ENCODE peak calls at places on chromosomes 16 and 17, in eight cellular contexts. U is fibroblast of lung, O is SK-N-SH, Q is mesendoderm, T is neural progenitor cell, W is NT2/D1, H is colonic mucosa, Z is endodermal cell. R is an unnamed sample. For H3K27me3, the result is how much of the 10 kb centered on the place peaks cover.

GRCh38 chr16:67942510-67943255 is 1.2 kb downstream of the LCAT start:
- DNase-seq in T (no peak), Z (no peak), H (no peak), W (no peak), Q (no peak), U (no peak), O (no peak), R (no peak)

GRCh38 chr16:69064164-69064563 is 41.3 kb upstream of the HAS3 start:
- DNase-seq in Q (peak), U (no peak), O (no peak), Z (no peak), T (no peak), W (no peak), H (no peak), R (peak)

GRCh38 chr16:54436342-54436741 is 149.8 kb upstream of the IRX3 start:
- DNase-seq in T (no peak), Q (no peak), H (no peak), W (no peak), O (no peak), U (no peak), Z (no peak), R (no peak)

GRCh38 chr17:69609495-69610315 is 195.2 kb downstream of the MAP2K6 start:
- DNase-seq in U (peak), Q (peak), O (no peak), W (no peak), T (peak), H (peak), Z (peak), R (peak)

GRCh38 chr16:67678354-67679023 is 11.9 kb downstream of the C16orf86 start:
- DNase-seq in Z (peak), O (no peak), Q (no peak), W (no peak), H (peak), T (no peak), U (no peak), R (no peak)

GRCh38 chr17:19347323-19348080 is 15.0 kb downstream of the B9D1 start:
- DNase-seq in Q (no peak), Z (peak), U (no peak), T (no peak), O (no peak), H (no peak), W (no peak), R (no peak)

GRCh38 chr16:66541388-66542360 is 8.2 kb downstream of the TK2 start:
- DNase-seq in Q (no peak), H (no peak), T (no peak), W (no peak), O (no peak), U (no peak), Z (peak), R (no peak)

GRCh38 chr16:59635674-59636073 is 901.6 kb upstream of the GOT2 start:
- DNase-seq in Z (no peak), U (peak), T (no peak), H (no peak), O (no peak), Q (no peak), W (no peak), R (peak)

GRCh38 chr16:24036614-24037013 is 200.8 kb downstream of the PRKCB start:
- DNase-seq in U (peak), O (peak), Z (peak), H (peak), Q (peak), T (peak), W (peak), R (peak)

GRCh38 chr16:89060207-89060794 is 33.4 kb upstream of the ACSF3 start:
- DNase-seq in Q (no peak), W (no peak), Z (no peak), U (no peak), H (no peak), T (no peak), O (no peak), R (no peak)

DNA sequence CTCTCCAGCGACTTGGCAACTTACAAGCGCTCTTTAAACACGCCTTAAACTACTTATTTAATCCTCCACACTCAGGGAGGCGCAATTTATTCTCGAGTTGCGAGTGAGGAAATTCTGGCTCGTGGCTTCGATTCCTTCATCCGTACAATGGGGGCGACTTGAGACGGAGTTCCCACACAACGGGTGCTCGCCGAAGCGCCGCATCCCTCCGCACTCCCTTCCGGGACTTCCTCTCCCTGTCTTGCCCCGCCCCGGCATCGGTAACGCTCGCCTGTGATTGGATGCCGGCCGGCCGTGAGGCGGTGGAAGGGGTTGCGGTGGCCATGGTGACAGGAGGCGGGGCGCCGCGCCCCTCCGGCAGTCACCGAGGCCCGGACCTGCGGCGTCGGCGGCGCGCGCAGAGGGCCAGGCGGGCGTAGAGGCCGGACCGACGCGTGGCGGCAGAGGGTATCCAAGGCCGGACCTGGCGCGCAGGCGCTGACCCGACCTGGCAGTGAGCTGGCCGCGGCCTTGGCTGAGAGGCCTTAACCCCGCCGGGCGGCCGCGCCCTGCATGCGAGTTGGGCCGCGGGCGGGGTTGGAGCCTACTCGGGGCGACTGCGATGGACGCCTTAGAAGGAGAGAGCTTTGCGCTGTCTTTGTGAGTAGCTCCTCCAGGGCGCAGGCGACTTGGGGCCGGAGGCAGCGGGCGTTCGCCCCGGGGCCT is at the start of gene ARL2BP:
- DNase-seq in H (peak), U (peak), W (peak), O (peak), T (peak), Q (peak), Z (peak), R (peak)
- H3K9ac ChIP-seq in H (peak), U (peak), W (peak), O (peak), T (peak), Q (peak), Z (peak), R (peak)

GRCh38 chr17:80750263-80750662 is 205.6 kb downstream of the RPTOR start:
- DNase-seq in U (no peak), Q (no peak), T (no peak), H (no peak), W (no peak), Z (no peak), O (no peak), R (no peak)

GRCh38 chr17:80749611-80750010 is 205.0 kb downstream of the RPTOR start:
- DNase-seq in O (no peak), Z (no peak), T (no peak), U (no peak), H (no peak), W (no peak), Q (no peak), R (no peak)

GRCh38 chr17:80752369-80752705 is 207.7 kb downstream of the RPTOR start:
- DNase-seq in W (no peak), Z (no peak), Q (no peak), O (no peak), T (no peak), U (no peak), H (no peak), R (no peak)

GRCh38 chr17:80751070-80751459 is 206.4 kb downstream of the RPTOR start:
- DNase-seq in H (no peak), Q (no peak), U (no peak), T (no peak), O (no peak), W (no peak), Z (no peak), R (no peak)

GRCh38 chr17:80751460-80752368 is 207.1 kb downstream of the RPTOR start:
- DNase-seq in H (peak), Q (peak), U (peak), W (peak), T (peak), Z (no peak), O (no peak), R (peak)
- H3K4me3 ChIP-seq in H (no peak), Q (no peak), U (no peak), W (no peak), T (peak), Z (no peak), O (no peak), R (peak)

GRCh38 chr17:79792984-79793923 is 3.6 kb downstream of the CBX8 start:
- DNase-seq in H (no peak), O (peak), W (no peak), T (peak), U (peak), Z (peak), Q (peak), R (peak)
- H3K27me3 ChIP-seq in H (half or more), O (under half), W (half or more), T (half or more), U (under half), Z (half or more), Q (half or more), R (under half)

DNA sequence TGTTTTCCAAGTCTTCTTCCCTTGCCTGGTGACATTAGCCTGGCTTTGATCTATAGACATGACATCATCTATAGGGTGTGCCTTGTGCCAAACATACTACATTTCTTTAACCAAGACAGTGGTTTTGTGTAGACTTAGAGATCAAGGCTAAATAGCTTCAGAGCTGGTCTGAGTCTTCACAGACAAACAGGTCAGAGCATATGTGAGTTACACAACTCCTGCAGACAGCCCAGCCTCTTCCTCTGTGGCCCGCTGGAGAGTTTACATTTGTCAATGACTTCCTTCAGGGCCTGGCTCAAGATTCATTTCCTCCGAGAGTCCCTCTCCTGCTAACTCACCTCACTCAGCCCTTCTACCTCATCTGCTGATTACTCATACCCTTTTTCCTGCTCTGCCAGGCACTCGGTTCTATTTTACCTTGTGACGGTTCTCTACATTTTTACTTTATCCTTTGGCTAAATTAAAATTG is 73.1 kb upstream of the TANC2 start:
- DNase-seq in U (peak), T (no peak), Q (peak), W (no peak), O (no peak), Z (peak), H (peak), R (peak)
- H3K9ac ChIP-seq in U (no peak), T (no peak), Q (no peak), W (no peak), O (peak), Z (no peak), H (no peak), R (no peak)

DNA sequence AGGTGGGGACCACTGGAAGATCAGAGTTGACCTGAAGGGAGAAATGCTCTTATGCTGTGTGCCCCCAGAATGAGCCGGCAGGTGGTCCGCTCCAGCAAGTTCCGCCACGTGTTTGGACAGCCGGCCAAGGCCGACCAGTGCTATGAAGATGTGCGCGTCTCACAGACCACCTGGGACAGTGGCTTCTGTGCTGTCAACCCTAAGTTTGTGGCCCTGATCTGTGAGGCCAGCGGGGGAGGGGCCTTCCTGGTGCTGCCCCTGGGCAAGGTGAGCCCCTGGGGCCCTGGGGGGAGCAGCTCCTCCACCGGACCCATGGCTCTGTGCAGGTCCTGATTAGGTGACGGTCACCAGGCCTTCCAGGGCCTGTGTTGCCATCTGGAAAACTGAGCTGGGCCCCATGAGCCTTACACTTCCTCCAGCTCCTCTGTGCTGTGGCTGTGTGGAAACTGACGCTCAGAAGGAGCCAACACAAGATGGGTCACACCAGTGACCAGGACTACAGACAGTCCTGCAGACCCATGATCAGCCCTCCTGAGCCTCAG is 1.8 kb downstream of the CORO1A start:
- DNase-seq in Q (no peak), O (peak), T (no peak), W (no peak), H (no peak), Z (no peak), U (no peak), R (no peak)
- H3K4me3 ChIP-seq in Q (no peak), O (no peak), T (no peak), W (no peak), H (peak), Z (no peak), U (no peak), R (no peak)

GRCh38 chr17:5978496-5978895 is 91.7 kb upstream of the WSCD1 start:
- DNase-seq in Z (no peak), H (no peak), W (no peak), O (no peak), T (no peak), U (no peak), Q (no peak), R (no peak)
- H3K27me3 ChIP-seq in Z (under half), H (under half), W (under half), O (under half), T (under half), U (under half), Q (under half), R (under half)

DNA sequence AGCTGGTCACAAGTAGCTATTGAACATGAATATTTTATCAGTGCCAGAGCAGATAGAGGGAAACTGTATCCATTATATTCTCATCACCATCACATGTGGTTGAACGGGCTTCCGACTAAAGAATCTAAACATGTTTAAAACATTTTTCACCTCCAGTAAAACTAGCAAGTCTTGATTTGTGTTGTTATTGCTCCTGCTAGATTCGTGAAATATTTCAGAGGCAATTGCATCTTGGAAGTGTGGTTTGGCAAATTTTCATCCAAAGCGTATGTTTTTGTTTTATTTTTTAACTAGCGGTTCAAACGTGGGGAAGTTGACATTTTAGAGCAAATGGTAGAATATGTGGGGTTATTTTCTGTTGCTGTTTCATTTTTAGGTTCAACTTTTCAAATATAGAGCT is 483.0 kb downstream of the CDH13 start:
- DNase-seq in Q (no peak), W (no peak), U (no peak), Z (no peak), O (no peak), T (no peak), H (no peak), R (no peak)
- H3K9ac ChIP-seq in Q (no peak), W (no peak), U (no peak), Z (no peak), O (no peak), T (no peak), H (no peak), R (no peak)

GRCh38 chr17:40322417-40323315 is 13.7 kb downstream of the RARA start:
- DNase-seq in Z (peak), H (peak), U (peak), T (no peak), O (peak), Q (peak), W (no peak), R (peak)
- H3K4me3 ChIP-seq in Z (no peak), H (peak), U (peak), T (no peak), O (peak), Q (no peak), W (no peak), R (peak)